ENCODE peak calls at places on chromosomes 1 and 21, in nine cellular contexts. G is tibial artery, X is uterus, E is upper lobe of right lung, Z is cardiac fibroblast, K is left lung, W is Karpas-422, A is hepatocyte, R is suprapubic skin. J is an unnamed sample.

GRCh38 chr1:228198977-228199590 is 8.8 kb upstream of the OBSCN start:
- DNase-seq in G (no peak), X (no peak), E (no peak), Z (no peak), K (no peak), W (no peak), A (no peak), R (no peak), J (no peak)

GRCh38 chr1:202009326-202010031 is 908 bp upstream of the ELF3 start:
- DNase-seq in G (peak; percentile 75), X (peak; percentile 73), E (no peak), Z (peak; percentile 85), K (peak; percentile 69), W (peak; percentile 83), A (peak; percentile 92), R (peak; percentile 73), J (peak; percentile 75)

GRCh38 chr1:110242731-110243130 is 32.6 kb downstream of the KCNC4 start:
- DNase-seq in G (no peak), X (no peak), E (no peak), Z (no peak), K (no peak), W (no peak), A (no peak), R (no peak), J (no peak)

GRCh38 chr21:38080888-38081287 is 164.6 kb upstream of the KCNJ6 start:
- DNase-seq in G (no peak), X (no peak), E (no peak), Z (no peak), K (no peak), W (no peak), A (no peak), R (no peak), J (no peak)

GRCh38 chr1:30929135-30929889 is 20.8 kb upstream of the SDC3 start:
- DNase-seq in G (no peak), X (no peak), E (no peak), Z (peak; percentile 59), K (no peak), W (peak; percentile 84), A (peak; percentile 62), R (no peak), J (no peak)

GRCh38 chr1:34842952-34843371 is 16.6 kb downstream of the SMIM12 start:
- DNase-seq in G (peak; percentile 47), X (no peak), E (no peak), Z (no peak), K (no peak), W (no peak), A (no peak), R (no peak), J (no peak)

GRCh38 chr1:58395355-58395754 is 151.2 kb downstream of the OMA1 start:
- DNase-seq in G (no peak), X (no peak), E (no peak), Z (peak; percentile 88), K (no peak), W (no peak), A (peak; percentile 10), R (no peak), J (no peak)

GRCh38 chr1:234970371-234970730 is 158.3 kb downstream of the TOMM20 start:
- DNase-seq in G (no peak), X (no peak), E (no peak), Z (peak; percentile 95), K (no peak), W (no peak), A (peak; percentile 66), R (no peak), J (no peak)

GRCh38 chr1:56065729-56066128 is 513.6 kb downstream of the PLPP3 start:
- DNase-seq in G (no peak), X (no peak), E (no peak), Z (peak; percentile 34), K (no peak), W (no peak), A (no peak), R (no peak), J (no peak)

GRCh38 chr1:160519542-160520435 is 3.3 kb downstream of the SLAMF6 start:
- DNase-seq in G (no peak), X (no peak), E (no peak), Z (no peak), K (no peak), W (peak; percentile 80), A (peak; percentile 16), R (no peak), J (no peak)

GRCh38 chr1:75484789-75485188 is 126.1 kb downstream of the SLC44A5 start:
- DNase-seq in G (no peak), X (no peak), E (no peak), Z (no peak), K (no peak), W (no peak), A (no peak), R (no peak), J (no peak)

GRCh38 chr1:177686929-177687328 is 282.9 kb downstream of the SEC16B start:
- DNase-seq in G (no peak), X (no peak), E (no peak), Z (no peak), K (no peak), W (no peak), A (no peak), R (no peak), J (no peak)

GRCh38 chr1:31760901-31761470 is 3.2 kb downstream of the ADGRB2 start:
- DNase-seq in G (peak; percentile 75), X (peak; percentile 62), E (peak; percentile 77), Z (peak; percentile 67), K (no peak), W (peak; percentile 83), A (peak; percentile 86), R (peak; percentile 81), J (peak; percentile 82)

GRCh38 chr1:55277377-55278130 is 62.4 kb upstream of the USP24 start:
- DNase-seq in G (peak; percentile 85), X (peak; percentile 77), E (peak; percentile 83), Z (peak; percentile 80), K (peak; percentile 76), W (peak; percentile 91), A (peak; percentile 86), R (peak; percentile 84), J (peak; percentile 86)

GRCh38 chr1:86352096-86352495 is 44.0 kb downstream of the ODF2L start:
- DNase-seq in G (no peak), X (no peak), E (no peak), Z (peak; percentile 34), K (no peak), W (no peak), A (no peak), R (no peak), J (no peak)

GRCh38 chr21:28884481-28884880 is 108.2 kb downstream of the LTN1 start:
- DNase-seq in G (no peak), X (no peak), E (no peak), Z (peak; percentile 29), K (no peak), W (peak; percentile 80), A (no peak), R (no peak), J (no peak)

GRCh38 chr21:46295177-46295711 is 9.1 kb downstream of the YBEY start:
- DNase-seq in G (no peak), X (no peak), E (no peak), Z (peak; percentile 43), K (no peak), W (no peak), A (no peak), R (no peak), J (no peak)

GRCh38 chr1:211313392-211313791 is 13.2 kb upstream of the TRAF5 start:
- DNase-seq in G (no peak), X (no peak), E (no peak), Z (no peak), K (no peak), W (no peak), A (no peak), R (no peak), J (no peak)
- H3K4me3 ChIP-seq in G (no peak overlapping the region), X (no peak overlapping the region), E (no peak overlapping the region), Z (no peak overlapping the region), K (no peak overlapping the region), W (no peak overlapping the region), A (no peak overlapping the region), R (no peak overlapping the region), J (no peak overlapping the region)

GRCh38 chr1:108842525-108843181 is 14.2 kb downstream of the AKNAD1 start:
- DNase-seq in G (no peak), X (no peak), E (no peak), Z (no peak), K (no peak), W (no peak), A (no peak), R (no peak), J (no peak)
- H3K4me3 ChIP-seq in G (no peak overlapping the region), X (no peak overlapping the region), E (no peak overlapping the region), Z (no peak overlapping the region), K (no peak overlapping the region), W (no peak overlapping the region), A (no peak overlapping the region), R (no peak overlapping the region), J (no peak overlapping the region)

GRCh38 chr1:24540051-24540905 is 15.6 kb upstream of the NCMAP start:
- DNase-seq in G (no peak), X (no peak), E (no peak), Z (no peak), K (no peak), W (no peak), A (no peak), R (no peak), J (no peak)

GRCh38 chr1:24535778-24536177 is 20.1 kb upstream of the NCMAP start:
- DNase-seq in G (no peak), X (no peak), E (no peak), Z (no peak), K (no peak), W (no peak), A (no peak), R (no peak), J (no peak)

GRCh38 chr1:24536391-24536840 is 19.5 kb upstream of the NCMAP start:
- DNase-seq in G (no peak), X (no peak), E (no peak), Z (peak; percentile 33), K (no peak), W (peak; percentile 84), A (no peak), R (no peak), J (no peak)

GRCh38 chr1:24535021-24535424 is 20.9 kb upstream of the NCMAP start:
- DNase-seq in G (no peak), X (no peak), E (no peak), Z (no peak), K (no peak), W (peak; percentile 77), A (no peak), R (no peak), J (no peak)
- H3K4me3 ChIP-seq in G (no peak overlapping the region), X (no peak overlapping the region), E (peak overlapping the region; percentile 11), Z (no peak overlapping the region), K (no peak overlapping the region), W (peak overlapping the region; percentile 66), A (no peak overlapping the region), R (peak overlapping the region; percentile 2), J (no peak overlapping the region)

GRCh38 chr1:77975907-77976306 is 3.0 kb downstream of the FUBP1 start:
- DNase-seq in G (no peak), X (no peak), E (no peak), Z (no peak), K (no peak), W (no peak), A (no peak), R (no peak), J (no peak)
- H3K4me3 ChIP-seq in G (peak overlapping the region; percentile 65), X (peak overlapping the region; percentile 71), E (peak overlapping the region; percentile 71), Z (peak overlapping the region; percentile 6), K (no peak overlapping the region), W (peak overlapping the region; percentile 85), A (peak overlapping the region; percentile 65), R (peak overlapping the region; percentile 84), J (no peak overlapping the region)

J was measured in right atrium auricular region.